ENCODE peak calls at places on chromosomes 13 and 19, in eight cellular contexts. D is activated naive CD4-positive, alpha-beta T cell treated with anti-CD3 and anti-CD28 coated beads, Interleukin-2, amount 10 ng/mL, durations not matched to agents 7 days and 5 days; G is GF-D8; R is pons; W is sciatic nerve; B is RPMI8226; O is cardiac fibroblast; P is mammary epithelial cell. L is an unnamed sample.

GRCh38 chr19:32622002-32622401 is 41.0 kb downstream of the PDCD5 start:
- DNase-seq in G (no peak), O (no peak), P (no peak), B (no peak), R (no peak), D (no peak), W (no peak), L (no peak)

GRCh38 chr19:3672575-3672948 is 27.7 kb downstream of the PIP5K1C start:
- DNase-seq in P (no peak), D (no peak), G (no peak), R (no peak), O (no peak), W (no peak), B (no peak), L (no peak)

GRCh38 chr19:35644206-35644986 is 2.9 kb downstream of the ETV2 start:
- DNase-seq in P (peak; percentile 93), B (peak; percentile 95), G (peak; percentile 73), R (peak; percentile 59), W (peak; percentile 95), D (peak; percentile 98), O (peak; percentile 97), L (peak; percentile 98)

GRCh38 chr13:63625869-63626268 is 2210.2 kb upstream of the PCDH20 start:
- DNase-seq in O (no peak), B (no peak), G (no peak), D (no peak), W (no peak), R (no peak), P (no peak), L (no peak)

GRCh38 chr19:12782424-12783225 is 7.3 kb upstream of the HOOK2 start:
- DNase-seq in B (peak; percentile 72), P (peak; percentile 59), R (peak; percentile 79), G (peak; percentile 55), W (peak; percentile 95), O (peak; percentile 96), D (peak; percentile 90), L (peak; percentile 95)

GRCh38 chr13:37495046-37495445 is 103.5 kb downstream of the POSTN start:
- DNase-seq in P (peak; percentile 64), D (no peak), O (peak; percentile 38), B (no peak), G (no peak), R (no peak), W (no peak), L (no peak)

GRCh38 chr19:46909356-46909755 is 48.6 kb downstream of the ARHGAP35 start:
- DNase-seq in W (no peak), O (no peak), R (no peak), D (no peak), G (no peak), P (no peak), B (no peak), L (no peak)

GRCh38 chr19:49271080-49271753 is 53.8 kb downstream of the SLC6A16 start:
- DNase-seq in W (no peak), R (no peak), B (no peak), D (no peak), G (no peak), O (no peak), P (no peak), L (no peak)

GRCh38 chr13:69374036-69374435 is 733.6 kb upstream of the ATXN8OS start:
- DNase-seq in B (no peak), P (no peak), D (no peak), O (no peak), W (no peak), G (no peak), R (no peak), L (no peak)

GRCh38 chr19:46999878-47000277 is 19.8 kb upstream of the NPAS1 start:
- DNase-seq in W (no peak), D (no peak), R (no peak), O (no peak), B (no peak), P (no peak), G (no peak), L (no peak)

GRCh38 chr13:37561031-37561430 is 37.5 kb downstream of the POSTN start:
- DNase-seq in G (no peak), R (no peak), O (peak; percentile 24), W (no peak), P (no peak), B (no peak), D (no peak), L (no peak)

GRCh38 chr13:21673592-21674270 is 2.9 kb downstream of the FGF9 start:
- DNase-seq in P (peak; percentile 47), G (no peak), R (no peak), D (peak; percentile 46), W (no peak), O (peak; percentile 37), B (peak; percentile 64), L (no peak)

GRCh38 chr13:73200432-73200831 is 141.6 kb downstream of the KLF5 start:
- DNase-seq in G (no peak), O (peak; percentile 82), P (no peak), W (no peak), D (no peak), B (no peak), R (no peak), L (no peak)

GRCh38 chr19:12788682-12789097 is 2.6 kb upstream of the JUNB start:
- DNase-seq in B (peak; percentile 92), G (peak; percentile 41), W (peak; percentile 90), R (peak; percentile 74), O (peak; percentile 83), D (peak; percentile 35), P (peak; percentile 78), L (peak; percentile 92)

GRCh38 chr19:21593934-21594844 is 88.8 kb downstream of the ZNF429 start:
- DNase-seq in W (no peak), R (no peak), G (peak; percentile 94), P (no peak), B (no peak), O (no peak), D (no peak), L (no peak)

GRCh38 chr19:21143428-21143827 is 1.6 kb downstream of the ZNF431 start:
- DNase-seq in B (no peak), P (no peak), G (no peak), R (no peak), W (no peak), D (no peak), O (no peak), L (no peak)

GRCh38 chr19:14686411-14686810 is 3.4 kb upstream of the ZNF333 start:
- DNase-seq in W (no peak), D (peak; percentile 37), P (peak; percentile 5), O (peak; percentile 27), B (peak; percentile 32), R (no peak), G (no peak), L (no peak)

GRCh38 chr19:15436826-15437110 is 13.0 kb downstream of the WIZ start:
- DNase-seq in P (no peak), G (no peak), O (no peak), D (no peak), W (no peak), R (no peak), B (no peak), L (no peak)

GRCh38 chr13:110479648-110480047 is 81.9 kb downstream of the RAB20 start:
- DNase-seq in D (no peak), R (no peak), B (no peak), W (peak; percentile 69), P (no peak), G (no peak), O (no peak), L (no peak)

GRCh38 chr19:1468274-1469199 is 10.5 kb downstream of the C19orf25 start:
- DNase-seq in R (no peak), G (peak; percentile 19), B (peak; percentile 74), P (peak; percentile 50), O (no peak), D (peak; percentile 41), W (no peak), L (no peak)

GRCh38 chr13:28475916-28476725 is 18.8 kb downstream of the FLT1 start:
- DNase-seq in P (peak; percentile 53), D (no peak), W (no peak), G (no peak), R (no peak), O (peak; percentile 94), B (no peak), L (no peak)

GRCh38 chr13:25901460-25902376 is 150.1 kb downstream of the SHISA2 start:
- DNase-seq in W (no peak), O (peak; percentile 83), R (no peak), D (peak; percentile 38), P (peak; percentile 96), B (no peak), G (no peak), L (no peak)

GRCh38 chr13:35731471-35731870 is 255.0 kb upstream of the MAB21L1 start:
- DNase-seq in B (no peak), G (no peak), P (no peak), W (no peak), D (no peak), O (no peak), R (no peak), L (no peak)

GRCh38 chr13:77733674-77734073 is 36.2 kb downstream of the SLAIN1 start:
- DNase-seq in O (no peak), G (no peak), B (no peak), W (no peak), D (no peak), P (no peak), R (no peak), L (no peak)

GRCh38 chr13:28401303-28402056 is 93.4 kb downstream of the FLT1 start:
- DNase-seq in G (no peak), P (peak; percentile 0), O (peak; percentile 89), W (no peak), D (no peak), B (no peak), R (peak; percentile 46), L (no peak)

GRCh38 chr13:112124100-112124499 is 57.2 kb downstream of the SOX1 start:
- DNase-seq in W (no peak), O (no peak), B (no peak), G (no peak), P (no peak), R (no peak), D (no peak), L (no peak)

GRCh38 chr13:73212482-73212881 is 153.7 kb downstream of the KLF5 start:
- DNase-seq in P (no peak), D (no peak), R (no peak), G (no peak), B (no peak), W (no peak), O (peak; percentile 43), L (no peak)

L was measured in cardiac septum.